ENCODE peak calls at places on chromosome 11, in five cellular contexts. V, A, C, F and B are unnamed samples.

GRCh38 chr11:10275714-10276113 is 18.3 kb downstream of the SBF2 start:
- DNase-seq in V (no peak), A (no peak), C (no peak), F (no peak), B (no peak)

GRCh38 chr11:77590194-77590591 is 440 bp downstream of the AQP11 start:
- DNase-seq in V (no peak), A (peak; percentile 70), C (no peak), F (no peak), B (peak; percentile 13)

GRCh38 chr11:102047305-102047924 is at the start of gene CFAP300:
- DNase-seq in V (peak; percentile 97), A (peak; percentile 91), C (no peak), F (no peak), B (no peak)

GRCh38 chr11:119298726-119299125 is 18.2 kb downstream of the MCAM start:
- DNase-seq in V (no peak), A (no peak), C (no peak), F (no peak), B (no peak)

GRCh38 chr11:78841451-78842060 is 266.9 kb upstream of the NARS2 start:
- DNase-seq in V (peak; percentile 48), A (peak; percentile 53), C (no peak), F (no peak), B (no peak)

GRCh38 chr11:44955019-44955738 is 4.5 kb upstream of the TP53I11 start:
- DNase-seq in V (peak; percentile 92), A (peak; percentile 75), C (peak; percentile 58), F (peak; percentile 55), B (peak; percentile 36)

GRCh38 chr11:60783141-60783484 is 2.0 kb upstream of the MS4A10 start:
- DNase-seq in V (no peak), A (no peak), C (no peak), F (no peak), B (no peak)

GRCh38 chr11:57335343-57336110 is at the start of gene SSRP1:
- DNase-seq in V (peak; percentile 97), A (peak; percentile 94), C (no peak), F (peak; percentile 93), B (peak; percentile 51)

GRCh38 chr11:125114518-125114917 is 3.1 kb upstream of the TMEM218 start:
- DNase-seq in V (no peak), A (peak; percentile 20), C (no peak), F (no peak), B (no peak)

GRCh38 chr11:93515438-93515837 is 27.8 kb downstream of the SMCO4 start:
- DNase-seq in V (no peak), A (no peak), C (no peak), F (no peak), B (no peak)

GRCh38 chr11:65719887-65720236 is 736 bp downstream of the RNASEH2C start:
- DNase-seq in V (no peak), A (peak; percentile 72), C (no peak), F (peak; percentile 43), B (no peak)

GRCh38 chr11:17164361-17165246 is 43.2 kb downstream of the PIK3C2A start:
- DNase-seq in V (no peak), A (peak; percentile 53), C (no peak), F (no peak), B (no peak)

GRCh38 chr11:131609317-131609716 is 238.9 kb downstream of the NTM start:
- DNase-seq in V (no peak), A (no peak), C (peak; percentile 7), F (no peak), B (peak; percentile 95)

GRCh38 chr11:61132646-61133045 is 28.6 kb downstream of the VPS37C start:
- DNase-seq in V (no peak), A (no peak), C (no peak), F (no peak), B (no peak)

GRCh38 chr11:221539-221938 is 14.0 kb downstream of the RIC8A start:
- DNase-seq in V (no peak), A (no peak), C (no peak), F (no peak), B (no peak)

GRCh38 chr11:61334434-61335354 is 1.7 kb downstream of the TKFC start:
- DNase-seq in V (peak; percentile 67), A (peak; percentile 73), C (no peak), F (no peak), B (no peak)

GRCh38 chr11:97833412-97833811 is 1187.3 kb upstream of the CNTN5 start:
- DNase-seq in V (no peak), A (no peak), C (no peak), F (no peak), B (no peak)

GRCh38 chr11:58061813-58062212 is 31.1 kb downstream of the OR6Q1 start:
- DNase-seq in V (no peak), A (peak; percentile 41), C (peak; percentile 62), F (no peak), B (peak; percentile 12)

GRCh38 chr11:112771847-112772246 is 189.4 kb upstream of the NCAM1 start:
- DNase-seq in V (no peak), A (no peak), C (no peak), F (no peak), B (no peak)

GRCh38 chr11:7046474-7046873 is 26.2 kb downstream of the NLRP14 start:
- DNase-seq in V (no peak), A (peak; percentile 82), C (peak; percentile 37), F (no peak), B (peak; percentile 72)

GRCh38 chr11:117532568-117532967 is 204.9 kb downstream of the CEP164 start:
- DNase-seq in V (no peak), A (no peak), C (no peak), F (no peak), B (no peak)

GRCh38 chr11:63829823-63830489 is 9.0 kb upstream of the MARK2 start:
- DNase-seq in V (no peak), A (peak; percentile 66), C (no peak), F (peak; percentile 49), B (no peak)

GRCh38 chr11:87398913-87399312 is 361.2 kb downstream of the TMEM135 start:
- DNase-seq in V (peak; percentile 89), A (peak; percentile 22), C (no peak), F (no peak), B (no peak)

GRCh38 chr11:110000045-110000502 is 93.1 kb upstream of the ZC3H12C start:
- DNase-seq in V (no peak), A (peak; percentile 83), C (peak; percentile 85), F (no peak), B (peak; percentile 88)

GRCh38 chr11:36411202-36411640 is 98.9 kb downstream of the TRAF6 start:
- DNase-seq in V (peak; percentile 84), A (no peak), C (no peak), F (no peak), B (no peak)

GRCh38 chr11:62542111-62542745 is 4.4 kb downstream of the AHNAK start:
- DNase-seq in V (no peak), A (no peak), C (no peak), F (no peak), B (no peak)

GRCh38 chr11:70077411-70078094 is 564 bp upstream of the ANO1 start:
- DNase-seq in V (peak; percentile 79), A (no peak), C (no peak), F (no peak), B (no peak)

GRCh38 chr11:47998345-47998732 is 18.0 kb downstream of the PTPRJ start:
- DNase-seq in V (no peak), A (no peak), C (no peak), F (no peak), B (no peak)
- H3K4me3 ChIP-seq in V (no peak overlapping the region), A (no peak overlapping the region), C (no peak overlapping the region), F (no peak overlapping the region), B (no peak overlapping the region)

DNA sequence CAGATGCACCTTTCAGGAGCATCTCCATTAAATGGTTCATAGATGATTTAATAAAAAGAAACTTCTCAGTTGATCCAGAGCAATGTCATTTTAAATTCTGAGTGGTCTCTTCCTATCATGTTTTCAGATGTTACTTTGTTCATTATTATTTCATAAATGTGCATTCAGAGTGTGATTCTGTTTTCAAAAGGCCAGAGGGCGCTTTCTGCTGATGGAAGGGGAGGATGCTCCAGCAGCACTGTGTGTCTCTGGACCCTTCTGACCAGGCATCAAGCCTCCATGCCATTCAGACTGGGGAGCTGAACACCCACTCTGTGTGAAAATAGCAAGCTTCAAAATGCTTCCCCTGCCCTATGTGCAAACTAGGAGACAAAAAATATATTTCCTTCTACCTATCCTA is 23.9 kb upstream of the CRTAM start:
- DNase-seq in V (no peak), A (no peak), C (no peak), F (no peak), B (no peak)
- TF ChIP-seq CTCF in V (no peak), A (no peak), C (peak; percentile 17), F (peak; percentile 12), B (peak; percentile 37)

GRCh38 chr11:33476945-33477584 is 219.9 kb downstream of the HIPK3 start:
- DNase-seq in V (no peak), A (peak; percentile 64), C (no peak), F (no peak), B (no peak)
- H3K4me3 ChIP-seq in V (no peak overlapping the region), A (no peak overlapping the region), C (no peak overlapping the region), F (no peak overlapping the region), B (no peak overlapping the region)

GRCh38 chr11:46489668-46490560 is 98.3 kb upstream of the CHRM4 start:
- DNase-seq in V (no peak), A (peak; percentile 65), C (peak; percentile 20), F (peak; percentile 44), B (peak; percentile 51)
- TF ChIP-seq CTCF in V (no peak), A (peak; percentile 72), C (peak; percentile 80), F (peak; percentile 80), B (peak; percentile 76)

DNA sequence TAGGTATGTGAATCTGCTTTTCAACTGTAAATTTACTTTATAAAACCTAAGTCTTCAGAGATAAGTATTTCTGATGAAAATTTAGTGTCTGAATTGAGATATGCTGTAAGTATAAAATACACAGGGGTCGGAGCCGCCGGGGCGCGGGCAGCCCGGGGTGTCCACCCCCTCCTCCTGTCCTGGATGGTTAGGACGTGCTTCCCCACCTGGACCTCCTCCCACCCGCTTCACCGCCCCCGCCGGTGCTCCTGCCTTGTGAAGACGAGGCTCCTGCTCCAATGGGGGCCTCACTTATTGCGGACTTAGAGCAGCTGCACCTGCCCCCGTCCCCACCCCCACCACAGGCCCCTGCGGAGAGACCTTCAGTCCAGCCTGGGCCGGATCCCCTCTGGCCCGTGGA is 21.3 kb upstream of the PHF21A start:
- DNase-seq in V (peak; percentile 83), A (no peak), C (no peak), F (no peak), B (no peak)
- H3K4me3 ChIP-seq in V (no peak overlapping the region), A (no peak overlapping the region), C (no peak overlapping the region), F (no peak overlapping the region), B (no peak overlapping the region)

GRCh38 chr11:5992604-5993251 is 5.9 kb upstream of the OR52L1 start:
- DNase-seq in V (no peak), A (peak; percentile 0), C (no peak), F (no peak), B (no peak)
- TF ChIP-seq CTCF in V (no peak), A (peak; percentile 44), C (peak; percentile 48), F (peak; percentile 61), B (peak; percentile 36)

GRCh38 chr11:20025331-20025840 is 134.9 kb downstream of the DBX1 start:
- DNase-seq in V (no peak), A (no peak), C (no peak), F (no peak), B (no peak)
- H3K4me3 ChIP-seq in V (no peak overlapping the region), A (no peak overlapping the region), C (no peak overlapping the region), F (no peak overlapping the region), B (peak overlapping the region; percentile 48)